ENCODE peak calls at places on chromosomes 16 and 17, in eight cellular contexts. K is K562, F is GM23338, U is HCT116, I is HepG2, R is H1, H is GM12878, C is SK-N-MC. J is an unnamed sample.

GRCh38 chr17:42920922-42921321 is 20.3 kb downstream of the G6PC1 start:
- DNase-seq in R (no peak), H (no peak), K (no peak), C (no peak), I (peak), U (no peak), F (no peak), J (peak)

GRCh38 chr16:48526958-48527331 is 83.0 kb downstream of the N4BP1 start:
- DNase-seq in H (no peak), C (no peak), F (no peak), K (no peak), I (no peak), U (no peak), R (no peak), J (no peak)

GRCh38 chr16:81036751-81037350 is 1.2 kb downstream of the ATMIN start:
- DNase-seq in C (no peak), H (no peak), U (no peak), I (peak), K (peak), R (no peak), F (no peak), J (peak)

GRCh38 chr16:48613061-48613957 is 3.3 kb upstream of the N4BP1 start:
- DNase-seq in U (no peak), I (peak), R (no peak), F (peak), C (no peak), K (no peak), H (no peak), J (no peak)

GRCh38 chr16:22123146-22123545 is 30.8 kb downstream of the VWA3A start:
- DNase-seq in U (peak), H (no peak), I (no peak), K (peak), C (no peak), F (peak), R (no peak), J (no peak)

GRCh38 chr17:42431758-42432161 is 8.7 kb upstream of the CAVIN1 start:
- DNase-seq in H (no peak), C (no peak), F (peak), K (no peak), R (no peak), U (no peak), I (no peak), J (no peak)

GRCh38 chr17:7835818-7836595 is 2.0 kb downstream of the KDM6B start:
- DNase-seq in K (no peak), U (no peak), R (peak), F (peak), H (no peak), I (peak), C (no peak), J (peak)

GRCh38 chr17:921161-921560 is 58.4 kb downstream of the NXN start:
- DNase-seq in C (no peak), K (no peak), I (no peak), R (no peak), F (no peak), H (no peak), U (no peak), J (no peak)

GRCh38 chr17:50539762-50540440 is 7.1 kb upstream of the SPATA20 start:
- DNase-seq in F (peak), K (no peak), U (no peak), C (no peak), H (no peak), R (peak), I (no peak), J (no peak)

GRCh38 chr17:1588781-1589585 is 26.4 kb upstream of the PITPNA start:
- DNase-seq in R (no peak), I (no peak), U (no peak), C (no peak), F (peak), H (no peak), K (no peak), J (no peak)

GRCh38 chr16:50692999-50693781 is at the start of gene NOD2:
- DNase-seq in I (no peak), K (no peak), H (no peak), R (peak), F (peak), U (no peak), C (no peak), J (no peak)

GRCh38 chr17:68539536-68540469 is 27.6 kb downstream of the PRKAR1A start:
- DNase-seq in F (peak), I (peak), C (no peak), R (no peak), H (no peak), K (peak), U (no peak), J (no peak)
- TF ChIP-seq POLR2AphosphoS5 in F (no peak), I (no peak), C (no peak), R (no peak), H (peak), K (no peak), U (no peak), J (no peak)

GRCh38 chr16:66923866-66924265 is 1.5 kb downstream of the RRAD start:
- DNase-seq in K (no peak), C (no peak), H (no peak), F (no peak), I (no peak), U (no peak), R (no peak), J (no peak)
- TF ChIP-seq EZH2 in K (no peak), C (no peak), H (no peak), F (no peak), I (no peak), U (no peak), R (no peak), J (no peak)

DNA sequence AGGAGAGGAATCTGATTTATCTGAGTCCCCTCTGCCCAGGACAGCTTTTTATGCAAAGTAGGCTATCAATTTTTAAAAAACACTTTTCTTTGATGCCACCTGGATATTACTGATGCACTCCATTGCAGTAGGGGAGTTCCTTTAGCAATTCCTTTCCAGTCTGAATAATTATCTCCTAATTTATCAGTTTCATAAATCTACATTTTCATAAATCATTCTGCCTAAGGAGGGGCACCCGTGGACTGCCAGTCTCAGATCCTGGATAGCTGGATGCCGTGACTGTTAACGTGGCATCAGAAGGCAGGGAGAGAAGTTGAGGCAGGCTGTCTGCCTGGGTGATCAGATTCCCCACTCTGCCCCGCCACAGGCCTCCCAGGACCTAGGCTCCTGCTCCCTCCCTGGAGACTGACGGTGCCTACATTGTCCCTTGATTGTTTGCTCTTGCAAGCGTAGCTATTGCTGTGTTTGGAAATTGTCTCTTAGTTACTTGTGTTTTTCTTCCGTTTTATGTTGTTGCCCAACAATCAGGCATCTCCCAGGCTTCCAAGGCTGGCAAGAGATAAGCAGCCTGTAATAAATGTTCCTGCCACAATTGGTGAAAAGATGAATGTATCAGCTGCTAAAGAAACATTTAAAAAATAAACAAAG is 75.2 kb downstream of the KATNIP start:
- DNase-seq in C (no peak), F (no peak), I (peak), R (no peak), H (no peak), K (no peak), U (no peak), J (peak)
- TF ChIP-seq POLR2AphosphoS5 in C (no peak), F (no peak), I (no peak), R (no peak), H (no peak), K (no peak), U (no peak), J (no peak)

DNA sequence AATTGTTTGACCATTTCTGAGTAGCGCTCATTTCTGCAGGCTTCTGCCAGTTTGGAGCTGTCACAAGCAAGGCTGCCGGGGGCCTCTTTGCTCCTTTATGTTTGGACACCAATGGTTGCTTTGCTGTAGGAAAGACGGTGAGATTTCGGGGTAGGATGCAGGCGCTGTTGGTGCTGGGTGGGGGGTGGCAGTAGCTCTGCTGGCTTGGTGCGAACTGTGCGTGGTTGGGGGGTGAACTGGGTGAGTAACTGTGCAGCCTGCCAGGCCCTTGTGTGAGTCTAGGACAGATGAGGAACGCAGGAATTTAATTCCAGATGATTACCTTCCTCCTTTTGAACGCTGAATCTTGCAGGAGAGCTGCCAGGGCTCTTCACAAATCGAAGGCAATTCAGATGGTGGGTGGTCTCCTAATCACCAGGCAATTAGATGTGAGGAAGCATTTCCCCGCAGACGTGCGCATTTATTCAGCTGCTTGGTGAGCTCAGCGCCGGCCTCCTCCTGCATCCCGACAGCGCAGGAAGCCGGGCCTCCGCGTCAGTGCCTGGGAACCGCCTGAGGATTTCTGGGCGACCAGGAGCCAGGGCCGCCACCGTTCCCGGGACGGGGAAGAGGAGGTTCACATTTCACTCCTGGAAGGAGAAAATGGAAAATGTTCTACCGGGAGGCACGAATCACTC is 154.4 kb downstream of the FOXL1 start:
- DNase-seq in H (no peak), F (peak), I (no peak), U (no peak), R (peak), K (no peak), C (no peak), J (peak)
- TF ChIP-seq EZH2 in H (no peak), F (no peak), I (peak), U (no peak), R (no peak), K (no peak), C (no peak), J (no peak)

GRCh38 chr17:6752068-6752909 is 3.6 kb upstream of the XAF1 start:
- DNase-seq in C (no peak), I (peak), U (no peak), K (no peak), H (no peak), R (no peak), F (no peak), J (peak)
- TF ChIP-seq POLR2AphosphoS5 in C (no peak), I (no peak), U (no peak), K (no peak), H (no peak), R (no peak), F (no peak), J (peak)

DNA sequence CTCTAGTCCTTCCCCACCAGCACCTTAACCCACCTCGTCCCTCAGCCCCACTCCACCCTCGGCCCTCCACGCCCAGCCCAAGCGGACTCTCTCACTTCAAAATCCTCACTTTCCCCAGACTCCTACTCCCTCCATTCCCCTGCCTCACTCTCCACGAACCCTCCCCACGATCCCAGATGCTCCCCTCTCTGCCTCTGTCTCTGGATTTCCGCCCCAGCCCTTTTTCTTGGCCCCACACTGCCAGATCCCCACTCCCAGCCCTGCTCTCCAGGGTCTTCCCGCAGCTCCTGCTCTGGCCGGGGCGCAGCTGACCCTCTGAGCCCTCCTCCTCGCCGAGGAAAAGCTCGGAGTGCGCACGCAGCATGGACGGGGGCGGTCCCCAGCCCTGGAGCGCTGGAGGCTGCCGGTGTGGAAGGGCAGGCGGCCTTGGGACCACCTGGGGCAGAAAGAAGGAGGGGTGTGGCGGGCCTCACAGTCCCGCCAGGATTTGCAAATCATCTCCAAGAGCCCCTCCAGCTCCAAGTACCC is at the start of gene TMEM114:
- DNase-seq in R (peak), F (peak), H (no peak), I (no peak), U (no peak), K (no peak), C (no peak), J (no peak)
- TF ChIP-seq EZH2 in R (peak), F (no peak), H (no peak), I (no peak), U (no peak), K (no peak), C (no peak), J (no peak)

GRCh38 chr17:56884483-56885144 is 29.2 kb downstream of the TRIM25 start:
- DNase-seq in F (no peak), K (no peak), H (no peak), C (no peak), I (no peak), R (no peak), U (no peak), J (no peak)

GRCh38 chr17:56886288-56886721 is 27.5 kb downstream of the TRIM25 start:
- DNase-seq in F (no peak), H (no peak), U (no peak), R (no peak), I (peak), K (no peak), C (no peak), J (no peak)

GRCh38 chr17:56887105-56887504 is 26.7 kb downstream of the TRIM25 start:
- DNase-seq in C (no peak), H (no peak), U (no peak), K (no peak), I (no peak), F (no peak), R (no peak), J (no peak)

GRCh38 chr17:56890390-56890789 is 23.5 kb downstream of the TRIM25 start:
- DNase-seq in H (no peak), U (no peak), K (no peak), I (no peak), C (no peak), F (no peak), R (no peak), J (no peak)

GRCh38 chr17:56887552-56888467 is 26.0 kb downstream of the TRIM25 start:
- DNase-seq in C (no peak), K (peak), H (no peak), R (no peak), U (peak), F (no peak), I (peak), J (no peak)
- TF ChIP-seq POLR2AphosphoS5 in C (no peak), K (no peak), H (peak), R (no peak), U (peak), F (no peak), I (no peak), J (no peak)

J was measured in endothelial cell of umbilical vein.